ENCODE peak calls at places on chromosomes 7 and 10, in eight cellular contexts. A is naive thymus-derived CD8-positive, alpha-beta T cell; Z is activated T-helper 1 cell treated with Interleukin-2 at 50 U/mL for 16 hours; Y is hippocampal formation; V is cardiac muscle cell; K is HTR-8/SVneo; X is SHP77; B is M059J. O is an unnamed sample.

GRCh38 chr10:125023862-125024495 is 82.1 kb downstream of the ZRANB1 start:
- DNase-seq in Y (peak; percentile 38), V (no peak), Z (no peak), X (peak; percentile 30), K (no peak), B (no peak), A (no peak), O (peak; percentile 80)

GRCh38 chr7:110432061-110432553 is 658.8 kb upstream of the LRRN3 start:
- DNase-seq in Y (no peak), A (no peak), X (no peak), Z (no peak), V (no peak), B (no peak), K (no peak), O (no peak)

GRCh38 chr7:126803060-126803665 is 449.6 kb downstream of the GRM8 start:
- DNase-seq in X (peak; percentile 79), B (peak; percentile 66), K (peak; percentile 9), Z (no peak), V (peak; percentile 83), Y (no peak), A (peak; percentile 42), O (no peak)

GRCh38 chr10:103554488-103555320 is 61.2 kb downstream of the NEURL1 start:
- DNase-seq in K (peak; percentile 73), B (peak; percentile 68), X (peak; percentile 78), Z (no peak), A (no peak), V (peak; percentile 85), Y (peak; percentile 27), O (peak; percentile 49)

GRCh38 chr10:97119058-97119832 is 66.5 kb downstream of the SLIT1 start:
- DNase-seq in V (no peak), Z (no peak), B (no peak), Y (no peak), K (no peak), X (no peak), A (no peak), O (no peak)

GRCh38 chr10:110919349-110919931 is at the start of gene SHOC2:
- DNase-seq in K (no peak), A (peak; percentile 99), B (no peak), Y (peak; percentile 99), V (peak; percentile 99), Z (peak; percentile 96), X (no peak), O (peak; percentile 99)

GRCh38 chr7:87747681-87748080 is 119.5 kb downstream of the RUNDC3B start:
- DNase-seq in K (no peak), B (no peak), X (no peak), A (no peak), Y (no peak), Z (no peak), V (no peak), O (no peak)

GRCh38 chr10:75655791-75656451 is 224.5 kb downstream of the LRMDA start:
- DNase-seq in Z (no peak), A (no peak), X (no peak), B (peak; percentile 70), K (no peak), Y (no peak), V (no peak), O (no peak)

GRCh38 chr10:77578583-77579227 is 58.9 kb downstream of the KCNMA1 start:
- DNase-seq in Y (no peak), B (peak; percentile 83), V (no peak), X (no peak), K (no peak), A (no peak), Z (no peak), O (no peak)

GRCh38 chr7:108266489-108266888 is 136.3 kb upstream of the LAMB4 start:
- DNase-seq in Y (no peak), B (peak; percentile 45), K (no peak), V (no peak), X (no peak), Z (no peak), A (no peak), O (no peak)

GRCh38 chr7:75642810-75643486 is 95.8 kb downstream of the HIP1 start:
- DNase-seq in V (peak; percentile 29), Z (peak; percentile 21), A (peak; percentile 73), B (peak; percentile 42), K (no peak), X (peak; percentile 34), Y (no peak), O (no peak)

GRCh38 chr7:79548616-79549206 is 95.2 kb upstream of the MAGI2 start:
- DNase-seq in V (no peak), A (no peak), K (no peak), Z (no peak), X (no peak), B (peak; percentile 37), Y (peak; percentile 6), O (no peak)

GRCh38 chr7:91068136-91068795 is 196.0 kb upstream of the FZD1 start:
- DNase-seq in X (no peak), V (no peak), B (no peak), K (no peak), Z (no peak), A (no peak), Y (no peak), O (no peak)

GRCh38 chr10:127873901-127874470 is 18.8 kb downstream of the CLRN3 start:
- DNase-seq in K (no peak), A (no peak), Z (no peak), X (no peak), B (no peak), Y (no peak), V (no peak), O (no peak)

GRCh38 chr10:75209325-75210192 is 1.0 kb upstream of the VDAC2 start:
- DNase-seq in V (no peak), B (peak; percentile 72), A (peak; percentile 88), X (peak; percentile 29), Y (peak; percentile 55), K (peak; percentile 57), Z (peak; percentile 65), O (peak; percentile 86)

GRCh38 chr7:142812437-142813215 is 41.9 kb downstream of the PRSS2 start:
- DNase-seq in Z (no peak), Y (no peak), V (no peak), K (no peak), A (no peak), X (no peak), B (peak; percentile 19), O (no peak)

GRCh38 chr10:91164520-91165065 is 55.9 kb upstream of the PCGF5 start:
- DNase-seq in Y (no peak), X (no peak), V (no peak), Z (no peak), K (no peak), B (peak; percentile 33), A (peak; percentile 17), O (no peak)

GRCh38 chr7:139328375-139328774 is 12.8 kb upstream of the FMC1 start:
- DNase-seq in K (peak; percentile 41), A (no peak), B (peak; percentile 80), Y (no peak), Z (no peak), X (no peak), V (no peak), O (no peak)

GRCh38 chr7:98470131-98470985 is 69.5 kb upstream of the BAIAP2L1 start:
- DNase-seq in Z (no peak), A (peak; percentile 3), B (no peak), V (peak; percentile 80), X (no peak), K (no peak), Y (no peak), O (peak; percentile 21)

GRCh38 chr7:155489862-155490696 is 32.1 kb downstream of the EN2 start:
- DNase-seq in V (no peak), Y (no peak), X (no peak), B (no peak), K (no peak), A (no peak), Z (no peak), O (no peak)

GRCh38 chr7:40673285-40673684 is 538.5 kb downstream of the SUGCT start:
- DNase-seq in A (no peak), B (peak; percentile 88), Y (no peak), X (no peak), V (no peak), Z (no peak), K (no peak), O (no peak)

GRCh38 chr7:40700653-40701475 is 566.1 kb downstream of the SUGCT start:
- DNase-seq in Y (no peak), K (peak; percentile 9), X (no peak), A (peak; percentile 6), B (peak; percentile 88), V (peak; percentile 38), Z (no peak), O (no peak)

GRCh38 chr7:79988642-79989041 is 146.0 kb upstream of the GNAI1 start:
- DNase-seq in K (no peak), X (no peak), Y (no peak), Z (no peak), V (no peak), B (peak; percentile 79), A (no peak), O (no peak)

GRCh38 chr7:157465597-157466348 is 129.0 kb downstream of the DNAJB6 start:
- DNase-seq in Z (no peak), V (no peak), X (no peak), K (no peak), Y (no peak), B (no peak), A (no peak), O (no peak)

GRCh38 chr7:127798023-127798422 is 146.0 kb downstream of the SND1 start:
- DNase-seq in B (no peak), A (no peak), K (no peak), Z (no peak), Y (no peak), V (no peak), X (no peak), O (no peak)

GRCh38 chr10:7111574-7111973 is 299.3 kb downstream of the SFMBT2 start:
- DNase-seq in K (peak; percentile 36), B (peak; percentile 61), Y (no peak), Z (no peak), V (no peak), A (no peak), X (no peak), O (no peak)

GRCh38 chr10:75263806-75264205 is 28.0 kb upstream of the COMTD1 start:
- DNase-seq in B (no peak), X (no peak), K (no peak), V (no peak), Y (no peak), Z (no peak), A (no peak), O (peak; percentile 22)

GRCh38 chr7:142636751-142637150 is 112.5 kb upstream of the PRSS1 start:
- DNase-seq in Z (no peak), Y (no peak), V (no peak), X (no peak), A (peak; percentile 78), B (no peak), K (no peak), O (no peak)

GRCh38 chr7:30472081-30472770 is 6.4 kb downstream of the NOD1 start:
- DNase-seq in X (no peak), Y (no peak), Z (no peak), A (no peak), V (no peak), K (no peak), B (no peak), O (no peak)

GRCh38 chr10:6411424-6411823 is 168.7 kb downstream of the PRKCQ start:
- DNase-seq in V (no peak), K (no peak), Z (no peak), Y (no peak), X (no peak), A (no peak), B (no peak), O (no peak)

GRCh38 chr10:15440204-15440711 is 69.2 kb upstream of the FAM171A1 start:
- DNase-seq in X (no peak), Z (no peak), V (no peak), B (no peak), A (no peak), K (no peak), Y (no peak), O (no peak)

GRCh38 chr7:118080947-118081346 is 103.0 kb upstream of the LSM8 start:
- DNase-seq in Z (no peak), A (no peak), B (peak; percentile 68), K (peak; percentile 11), V (no peak), Y (no peak), X (no peak), O (no peak)

GRCh38 chr7:118902600-118902999 is 678.1 kb downstream of the ANKRD7 start:
- DNase-seq in Z (no peak), V (no peak), K (no peak), Y (no peak), X (no peak), A (no peak), B (no peak), O (no peak)

GRCh38 chr10:30863516-30864210 is 168.0 kb downstream of the ZNF438 start:
- DNase-seq in A (no peak), Y (no peak), K (peak; percentile 12), X (no peak), B (peak; percentile 3), Z (no peak), V (no peak), O (no peak)